ENCODE peak calls at places on chromosomes 13 and 19, in six cellular contexts. C, U, Y, O, Z and V are unnamed samples.
A peak's percentile ranks its signal among the peaks of the same experiment; 100 is the strongest.

GRCh38 chr13:49561064-49561410 is 24.3 kb downstream of the RCBTB1 start:
- DNase-seq in Y (peak; percentile 57), Z (no peak), O (no peak), U (no peak), C (no peak), V (no peak)

GRCh38 chr19:6772028-6772865 is at the start of gene VAV1:
- DNase-seq in U (peak; percentile 16), Z (no peak), O (no peak), C (no peak), Y (no peak), V (no peak)

GRCh38 chr13:97932006-97932405 is 21.5 kb upstream of the IPO5 start:
- DNase-seq in C (no peak), O (no peak), Z (no peak), U (no peak), Y (no peak), V (no peak)

GRCh38 chr19:39469036-39469435 is 11.6 kb upstream of the TIMM50 start:
- DNase-seq in O (no peak), C (no peak), Y (no peak), U (no peak), Z (no peak), V (no peak)

GRCh38 chr19:1668048-1668338 is 15.6 kb upstream of the TCF3 start:
- DNase-seq in U (no peak), Y (no peak), Z (no peak), O (no peak), C (no peak), V (no peak)

GRCh38 chr13:108227651-108228272 is 9.6 kb downstream of the ABHD13 start:
- DNase-seq in U (no peak), Z (no peak), Y (peak; percentile 64), O (peak; percentile 11), C (no peak), V (no peak)

GRCh38 chr19:7856679-7857663 is 17.2 kb downstream of the PRR36 start:
- DNase-seq in O (no peak), U (no peak), C (no peak), Y (no peak), Z (no peak), V (no peak)

GRCh38 chr13:104206450-104207044 is 1140.3 kb upstream of the SLC10A2 start:
- DNase-seq in Z (no peak), U (no peak), C (no peak), Y (no peak), O (no peak), V (no peak)

GRCh38 chr13:42532561-42533335 is 41.2 kb upstream of the TNFSF11 start:
- DNase-seq in O (no peak), C (no peak), Z (no peak), Y (peak; percentile 22), U (no peak), V (no peak)

GRCh38 chr13:29524641-29525040 is 70.8 kb downstream of the SLC7A1 start:
- DNase-seq in C (no peak), O (no peak), U (no peak), Y (no peak), Z (no peak), V (no peak)

GRCh38 chr13:24684600-24684998 is 4.4 kb downstream of the ATP12A start:
- DNase-seq in Z (no peak), U (peak; percentile 14), O (no peak), Y (no peak), C (no peak), V (no peak)

GRCh38 chr19:43078311-43078710 is 4.2 kb downstream of the PSG2 start:
- DNase-seq in Y (peak; percentile 15), U (no peak), C (peak; percentile 41), Z (peak; percentile 30), O (no peak), V (no peak)

GRCh38 chr13:38657191-38657590 is 29.7 kb upstream of the FREM2 start:
- DNase-seq in Y (peak; percentile 28), O (no peak), U (no peak), Z (no peak), C (no peak), V (no peak)